ENCODE peak calls at places on chromosome 9, in eight cellular contexts. Z is stimulated activated CD4-positive, alpha-beta T cell treated with anti-CD3 and anti-CD28 coated beads, Interleukin-4, amount 100 ng/mL, for 24 hours; M is AG04449; P is CD4-positive, CD25-positive, alpha-beta regulatory T cell; I is RWPE1; Q is COLO829; V is fibroblast of pulmonary artery; N is NCI-H1092 treated with DMSO at 0.1 percent for 48 hours. U is an unnamed sample.

GRCh38 chr9:126439402-126439765 is 112.8 kb downstream of the MVB12B start:
- DNase-seq in N (no peak), V (peak), Q (no peak), M (peak), Z (no peak), P (no peak), I (peak), U (no peak)

GRCh38 chr9:76292246-76292645 is 102.0 kb downstream of the RFK start:
- DNase-seq in M (no peak), Z (no peak), V (peak), Q (no peak), N (no peak), P (no peak), I (no peak), U (no peak)

GRCh38 chr9:129983891-129984290 is 59.1 kb downstream of the FNBP1 start:
- DNase-seq in Q (no peak), V (peak), I (no peak), Z (no peak), P (no peak), N (no peak), M (no peak), U (no peak)

GRCh38 chr9:99411479-99412100 is 189.5 kb downstream of the SEC61B start:
- DNase-seq in P (no peak), M (no peak), I (no peak), Z (no peak), Q (no peak), N (no peak), V (no peak), U (no peak)

GRCh38 chr9:272251-273213 is 57.9 kb downstream of the DOCK8 start:
- DNase-seq in I (no peak), Q (no peak), Z (peak), V (no peak), P (peak), N (no peak), M (no peak), U (peak)

GRCh38 chr9:79800578-79800977 is 228.8 kb downstream of the TLE4 start:
- DNase-seq in V (no peak), Z (no peak), Q (no peak), I (no peak), P (no peak), N (no peak), M (peak), U (no peak)

GRCh38 chr9:88258012-88258411 is 119.7 kb upstream of the SPATA31C2 start:
- DNase-seq in I (no peak), N (no peak), Q (no peak), V (peak), M (peak), Z (no peak), P (no peak), U (no peak)

GRCh38 chr9:105673850-105674387 is 11.7 kb downstream of the TAL2 start:
- DNase-seq in P (no peak), Q (no peak), I (no peak), N (no peak), V (no peak), Z (no peak), M (no peak), U (no peak)

GRCh38 chr9:104854613-104855012 is 73.3 kb downstream of the ABCA1 start:
- DNase-seq in M (no peak), Q (no peak), P (no peak), Z (no peak), V (no peak), N (no peak), I (peak), U (no peak)

GRCh38 chr9:91028166-91028827 is 226.7 kb downstream of the SYK start:
- DNase-seq in Z (no peak), Q (no peak), I (no peak), M (no peak), N (no peak), P (no peak), V (no peak), U (no peak)

GRCh38 chr9:120889606-120890396 is 12.8 kb upstream of the PHF19 start:
- DNase-seq in V (no peak), Z (no peak), M (no peak), Q (no peak), I (no peak), N (peak), P (no peak), U (no peak)